ENCODE peak calls at places on chromosome 2, in ten cellular contexts. Z is naive thymus-derived CD8-positive, alpha-beta T cell; E is left lung; D is left ventricle myocardium inferior; N is T-helper 1 cell; U is Panc1; X is frontal cortex; O is cortex of kidney; V is MV-4-11; L is ELR. R is an unnamed sample.
A peak's percentile ranks its signal among the peaks of the same experiment; 100 is the strongest.

GRCh38 chr2:236972491-236973379 is 113.0 kb upstream of the COPS8 start:
- DNase-seq in U (no peak), E (no peak), V (peak; percentile 28), Z (no peak), X (no peak), D (peak; percentile 45), O (no peak), L (peak; percentile 51), N (no peak), R (no peak)

GRCh38 chr2:96772903-96773675 is 12.4 kb downstream of the CNNM4 start:
- DNase-seq in Z (no peak), D (no peak), L (no peak), O (no peak), V (no peak), X (no peak), E (no peak), N (no peak), U (no peak), R (no peak)

GRCh38 chr2:88599527-88599926 is 27.7 kb downstream of the EIF2AK3 start:
- DNase-seq in L (no peak), Z (no peak), X (no peak), N (no peak), V (no peak), U (no peak), O (no peak), E (no peak), D (no peak), R (peak; percentile 8)

GRCh38 chr2:186617186-186617585 is 27.3 kb downstream of the ITGAV start:
- DNase-seq in D (no peak), N (no peak), X (no peak), U (no peak), E (no peak), V (no peak), Z (no peak), L (no peak), O (no peak), R (no peak)

GRCh38 chr2:179569834-179570233 is 291.6 kb downstream of the ZNF385B start:
- DNase-seq in O (no peak), V (peak; percentile 96), X (no peak), L (peak; percentile 34), U (no peak), D (no peak), Z (no peak), E (no peak), N (no peak), R (no peak)

GRCh38 chr2:190763901-190764514 is 115.1 kb downstream of the NAB1 start:
- DNase-seq in D (no peak), X (no peak), O (no peak), U (no peak), E (no peak), Z (no peak), L (peak; percentile 49), V (no peak), N (no peak), R (no peak)

GRCh38 chr2:132416080-132416911 is at the start of gene GPR39:
- DNase-seq in L (peak; percentile 99), Z (no peak), O (peak; percentile 68), V (no peak), N (no peak), D (peak; percentile 38), U (peak; percentile 88), X (no peak), E (peak; percentile 94), R (no peak)

GRCh38 chr2:114609203-114609602 is 166.8 kb downstream of the DPP10 start:
- DNase-seq in D (no peak), X (no peak), V (no peak), E (no peak), O (no peak), N (no peak), U (no peak), L (no peak), Z (no peak), R (no peak)

GRCh38 chr2:97905294-97905693 is 90.5 kb downstream of the TMEM131 start:
- DNase-seq in N (no peak), V (no peak), D (no peak), L (no peak), X (no peak), U (no peak), Z (no peak), O (no peak), E (no peak), R (no peak)

GRCh38 chr2:64989126-64989981 is at the start of gene SLC1A4:
- DNase-seq in D (peak; percentile 91), X (peak; percentile 97), N (peak; percentile 68), V (peak; percentile 89), L (peak; percentile 89), O (no peak), U (no peak), Z (peak; percentile 61), E (peak; percentile 98), R (peak; percentile 66)

GRCh38 chr2:100606740-100607343 is 44.0 kb downstream of the PDCL3 start:
- DNase-seq in V (peak; percentile 60), X (peak; percentile 49), Z (peak; percentile 64), E (no peak), O (no peak), D (no peak), N (no peak), L (peak; percentile 62), U (peak; percentile 53), R (no peak)

R was measured in GF-D8.